ENCODE peak calls at places on chromosomes 5 and 9, in nine cellular contexts. I is left cardiac atrium; Z is CD4-positive, CD25-positive, alpha-beta regulatory T cell; V is activated naive CD8-positive, alpha-beta T cell treated with anti-CD3 and anti-CD28 coated beads, Interleukin-2, amount 50 U/mL, for 24 hours; E is effector memory CD8-positive, alpha-beta T cell; D is Right ventricle myocardium superior; R is naive thymus-derived CD4-positive, alpha-beta T cell; N is stimulated activated naive CD8-positive, alpha-beta T cell treated with anti-CD3 and anti-CD28 coated beads, Interleukin-15, amount 100 ng/mL, for 72 hours; P is heart left ventricle. F is an unnamed sample.

GRCh38 chr5:176401281-176402205 is 13.0 kb downstream of the HIGD2A start:
- ATAC-seq in I (peak; percentile 18), Z (no peak), V (no peak), E (no peak), D (peak; percentile 35), R (no peak), N (no peak), P (no peak), F (no peak)

GRCh38 chr5:59040007-59040803 is 457.3 kb downstream of the RAB3C start:
- ATAC-seq in I (peak; percentile 27), Z (no peak), V (no peak), E (no peak), D (peak; percentile 49), R (no peak), N (no peak), P (peak; percentile 50), F (no peak)

GRCh38 chr5:72308853-72309191 is 11.2 kb downstream of the MRPS27 start:
- ATAC-seq in I (no peak), Z (no peak), V (no peak), E (no peak), D (no peak), R (no peak), N (no peak), P (no peak), F (no peak)

GRCh38 chr5:172147857-172148256 is 40.2 kb downstream of the STK10 start:
- ATAC-seq in I (no peak), Z (no peak), V (peak; percentile 50), E (peak; percentile 57), D (no peak), R (no peak), N (no peak), P (no peak), F (no peak)

GRCh38 chr5:3490962-3491477 is 104.6 kb upstream of the IRX1 start:
- ATAC-seq in I (no peak), Z (no peak), V (no peak), E (no peak), D (no peak), R (no peak), N (no peak), P (no peak), F (no peak)

GRCh38 chr5:100840769-100841168 is 62.3 kb downstream of the ST8SIA4 start:
- ATAC-seq in I (no peak), Z (no peak), V (peak; percentile 2), E (peak; percentile 33), D (no peak), R (peak; percentile 43), N (no peak), P (no peak), F (peak; percentile 15)

GRCh38 chr9:110936719-110937452 is 101.4 kb downstream of the LPAR1 start:
- ATAC-seq in I (peak; percentile 35), Z (no peak), V (no peak), E (no peak), D (peak; percentile 39), R (no peak), N (no peak), P (peak; percentile 55), F (no peak)

GRCh38 chr9:84404095-84404686 is 63.6 kb upstream of the SLC28A3 start:
- ATAC-seq in I (no peak), Z (no peak), V (no peak), E (no peak), D (no peak), R (no peak), N (no peak), P (no peak), F (no peak)

GRCh38 chr9:92808726-92809451 is 44.3 kb upstream of the BICD2 start:
- ATAC-seq in I (peak; percentile 94), Z (peak; percentile 50), V (peak; percentile 59), E (peak; percentile 61), D (peak; percentile 77), R (peak; percentile 66), N (peak; percentile 73), P (peak; percentile 90), F (peak; percentile 72)

GRCh38 chr5:78760411-78761169 is 112.0 kb upstream of the LHFPL2 start:
- ATAC-seq in I (peak; percentile 30), Z (peak; percentile 24), V (no peak), E (peak; percentile 46), D (no peak), R (peak; percentile 78), N (no peak), P (no peak), F (no peak)

GRCh38 chr9:131892162-131892707 is 152.4 kb upstream of the RAPGEF1 start:
- ATAC-seq in I (peak; percentile 55), Z (no peak), V (no peak), E (no peak), D (no peak), R (no peak), N (no peak), P (peak; percentile 54), F (no peak)

GRCh38 chr5:43699910-43700309 is 96.9 kb downstream of the NNT start:
- ATAC-seq in I (peak; percentile 59), Z (no peak), V (no peak), E (no peak), D (peak; percentile 67), R (no peak), N (no peak), P (peak; percentile 62), F (no peak)

GRCh38 chr9:121305269-121305994 is 37.5 kb downstream of the GSN start:
- ATAC-seq in I (peak; percentile 25), Z (no peak), V (no peak), E (no peak), D (peak; percentile 66), R (no peak), N (no peak), P (peak; percentile 77), F (no peak)

GRCh38 chr5:60516688-60517087 is 183.3 kb downstream of the DEPDC1B start:
- ATAC-seq in I (no peak), Z (no peak), V (no peak), E (no peak), D (no peak), R (no peak), N (peak; percentile 23), P (no peak), F (no peak)

GRCh38 chr5:174008922-174009321 is 20.0 kb downstream of the C5orf47 start:
- ATAC-seq in I (no peak), Z (no peak), V (no peak), E (no peak), D (no peak), R (no peak), N (no peak), P (no peak), F (no peak)

GRCh38 chr9:121985792-121986494 is 107.2 kb downstream of the TTLL11 start:
- ATAC-seq in I (peak; percentile 84), Z (no peak), V (no peak), E (no peak), D (peak; percentile 85), R (no peak), N (no peak), P (peak; percentile 77), F (no peak)

GRCh38 chr9:114825126-114825525 is 19.3 kb upstream of the TNFSF15 start:
- ATAC-seq in I (no peak), Z (no peak), V (no peak), E (no peak), D (no peak), R (no peak), N (no peak), P (no peak), F (no peak)

GRCh38 chr5:147483197-147483790 is 26.6 kb downstream of the DPYSL3 start:
- ATAC-seq in I (no peak), Z (no peak), V (no peak), E (no peak), D (no peak), R (no peak), N (no peak), P (no peak), F (no peak)

GRCh38 chr9:109969559-109970237 is 189.7 kb downstream of the PALM2AKAP2 start:
- ATAC-seq in I (peak; percentile 12), Z (no peak), V (no peak), E (no peak), D (no peak), R (no peak), N (no peak), P (peak; percentile 29), F (no peak)

GRCh38 chr9:134863941-134864820 is 16.4 kb upstream of the FCN2 start:
- ATAC-seq in I (peak; percentile 79), Z (no peak), V (no peak), E (no peak), D (peak; percentile 88), R (no peak), N (no peak), P (peak; percentile 82), F (no peak)

GRCh38 chr9:89621676-89622075 is 16.9 kb downstream of the GADD45G start:
- ATAC-seq in I (peak; percentile 9), Z (no peak), V (no peak), E (no peak), D (peak; percentile 47), R (no peak), N (no peak), P (peak; percentile 14), F (no peak)

GRCh38 chr5:140806834-140807775 is at the start of gene PCDHA4:
- ATAC-seq in I (peak; percentile 60), Z (no peak), V (no peak), E (no peak), D (peak; percentile 38), R (no peak), N (no peak), P (peak; percentile 52), F (no peak)

GRCh38 chr9:5630038-5630507 is 1.2 kb downstream of the RIC1 start:
- ATAC-seq in I (no peak), Z (no peak), V (no peak), E (no peak), D (no peak), R (no peak), N (no peak), P (no peak), F (no peak)